ENCODE peak calls at places on chromosomes 3 and 15, in seven cellular contexts. G, X, P, M, T, C and L are unnamed samples. For H3K27me3 and H3K9me3, the result is how much of the 10 kb centered on the place peaks cover.

GRCh38 chr15:47196057-47196456 is 521.2 kb upstream of the SEMA6D start:
- DNase-seq in G (peak), X (peak), P (peak), M (peak), T (no peak), C (peak), L (peak)

GRCh38 chr3:126369490-126369889 is 12.3 kb upstream of the KLF15 start:
- DNase-seq in G (no peak), X (peak), P (no peak), M (no peak), T (no peak), C (no peak), L (no peak)

GRCh38 chr3:41893977-41894376 is 67.9 kb downstream of the ULK4 start:
- DNase-seq in G (no peak), X (no peak), P (no peak), M (no peak), T (no peak), C (peak), L (no peak)

GRCh38 chr3:120311863-120312794 is 27.1 kb upstream of the GPR156 start:
- DNase-seq in G (no peak), X (no peak), P (no peak), M (no peak), T (no peak), C (no peak), L (no peak)

GRCh38 chr15:97678677-97679076 is 281.8 kb upstream of the ARRDC4 start:
- DNase-seq in G (no peak), X (no peak), P (no peak), M (no peak), T (no peak), C (no peak), L (no peak)

GRCh38 chr3:64992462-64993285 is 304.9 kb upstream of the ADAMTS9 start:
- DNase-seq in G (peak), X (no peak), P (no peak), M (no peak), T (no peak), C (no peak), L (no peak)

GRCh38 chr15:58313810-58314592 is 117.8 kb upstream of the LIPC start:
- DNase-seq in G (no peak), X (no peak), P (no peak), M (no peak), T (no peak), C (no peak), L (no peak)

GRCh38 chr15:47265686-47266085 is 451.6 kb upstream of the SEMA6D start:
- DNase-seq in G (no peak), X (no peak), P (no peak), M (no peak), T (no peak), C (peak), L (no peak)

GRCh38 chr3:43870110-43870509 is 179.4 kb downstream of the ABHD5 start:
- DNase-seq in G (peak), X (no peak), P (no peak), M (no peak), T (no peak), C (no peak), L (no peak)

GRCh38 chr15:35857812-35858211 is 311.8 kb upstream of the DPH6 start:
- DNase-seq in G (no peak), X (no peak), P (no peak), M (no peak), T (no peak), C (no peak), L (no peak)

GRCh38 chr15:93319121-93319814 is 230.3 kb upstream of the RGMA start:
- DNase-seq in G (no peak), X (no peak), P (no peak), M (no peak), T (no peak), C (no peak), L (no peak)

GRCh38 chr15:82110144-82110543 is 64.3 kb upstream of the MEX3B start:
- DNase-seq in G (peak), X (peak), P (no peak), M (no peak), T (no peak), C (no peak), L (no peak)

GRCh38 chr3:6124875-6125274 is 736.0 kb upstream of the GRM7 start:
- DNase-seq in G (no peak), X (no peak), P (no peak), M (no peak), T (no peak), C (no peak), L (no peak)

GRCh38 chr3:28033059-28033784 is 208.2 kb upstream of the CMC1 start:
- DNase-seq in G (no peak), X (no peak), P (no peak), M (no peak), T (no peak), C (no peak), L (no peak)

GRCh38 chr15:22969512-22969911 is 10.7 kb downstream of the CYFIP1 start:
- DNase-seq in G (no peak), X (no peak), P (no peak), M (no peak), T (no peak), C (no peak), L (no peak)

GRCh38 chr15:33742807-33743206 is 225.5 kb upstream of the CHRM5 start:
- DNase-seq in G (no peak), X (no peak), P (no peak), M (no peak), T (no peak), C (no peak), L (no peak)

GRCh38 chr3:155052470-155052869 is 27.6 kb upstream of the MME start:
- DNase-seq in G (no peak), X (no peak), P (no peak), M (no peak), T (no peak), C (no peak), L (no peak)

GRCh38 chr3:142027713-142028112 is 121.6 kb downstream of the TFDP2 start:
- DNase-seq in G (no peak), X (no peak), P (no peak), M (peak), T (no peak), C (peak), L (no peak)

GRCh38 chr3:178562869-178563232 is 26.6 kb downstream of the KCNMB2 start:
- DNase-seq in G (no peak), X (no peak), P (no peak), M (no peak), T (no peak), C (no peak), L (no peak)

GRCh38 chr15:48334260-48334659 is 3.0 kb downstream of the DUT start:
- DNase-seq in G (no peak), X (no peak), P (no peak), M (no peak), T (no peak), C (no peak), L (no peak)

GRCh38 chr15:91165850-91166249 is 65.8 kb downstream of the SV2B start:
- DNase-seq in G (no peak), X (no peak), P (no peak), M (no peak), T (no peak), C (no peak), L (no peak)

GRCh38 chr3:27659279-27660021 is 62.7 kb downstream of the EOMES start:
- DNase-seq in G (peak), X (peak), P (peak), M (peak), T (no peak), C (peak), L (no peak)

GRCh38 chr15:77840962-77841361 is 208.2 kb upstream of the LINGO1 start:
- DNase-seq in G (peak), X (peak), P (no peak), M (no peak), T (no peak), C (no peak), L (peak)

GRCh38 chr15:83695246-83695645 is 41.3 kb downstream of the ADAMTSL3 start:
- DNase-seq in G (peak), X (no peak), P (no peak), M (no peak), T (no peak), C (peak), L (no peak)

GRCh38 chr3:28467414-28467813 is 118.8 kb upstream of the AZI2 start:
- DNase-seq in G (peak), X (no peak), P (no peak), M (no peak), T (no peak), C (no peak), L (no peak)

GRCh38 chr15:73352082-73352481 is 16.7 kb downstream of the HCN4 start:
- DNase-seq in G (no peak), X (no peak), P (no peak), M (no peak), T (no peak), C (no peak), L (no peak)

GRCh38 chr3:145266368-145266767 is 894.6 kb downstream of the PLOD2 start:
- DNase-seq in G (no peak), X (no peak), P (no peak), M (no peak), T (no peak), C (peak), L (no peak)

GRCh38 chr3:155131104-155131503 is 51.0 kb downstream of the MME start:
- DNase-seq in G (no peak), X (no peak), P (no peak), M (no peak), T (no peak), C (peak), L (no peak)

GRCh38 chr3:129056832-129057231 is 3.7 kb upstream of the GP9 start:
- DNase-seq in G (no peak), X (no peak), P (no peak), M (no peak), T (no peak), C (no peak), L (no peak)

GRCh38 chr3:120599211-120599610 is 3.1 kb downstream of the NDUFB4 start:
- DNase-seq in G (no peak), X (no peak), P (no peak), M (no peak), T (no peak), C (no peak), L (no peak)

GRCh38 chr3:169389211-169389924 is 274.1 kb downstream of the MECOM start:
- DNase-seq in G (no peak), X (no peak), P (no peak), M (no peak), T (no peak), C (no peak), L (no peak)

GRCh38 chr3:169390741-169391300 is 272.7 kb downstream of the MECOM start:
- DNase-seq in G (no peak), X (no peak), P (no peak), M (no peak), T (no peak), C (peak), L (no peak)

GRCh38 chr3:169389925-169390253 is 273.6 kb downstream of the MECOM start:
- DNase-seq in G (no peak), X (no peak), P (no peak), M (no peak), T (no peak), C (no peak), L (no peak)

GRCh38 chr3:169390310-169390731 is 273.2 kb downstream of the MECOM start:
- DNase-seq in G (no peak), X (no peak), P (no peak), M (no peak), T (no peak), C (no peak), L (no peak)

DNA sequence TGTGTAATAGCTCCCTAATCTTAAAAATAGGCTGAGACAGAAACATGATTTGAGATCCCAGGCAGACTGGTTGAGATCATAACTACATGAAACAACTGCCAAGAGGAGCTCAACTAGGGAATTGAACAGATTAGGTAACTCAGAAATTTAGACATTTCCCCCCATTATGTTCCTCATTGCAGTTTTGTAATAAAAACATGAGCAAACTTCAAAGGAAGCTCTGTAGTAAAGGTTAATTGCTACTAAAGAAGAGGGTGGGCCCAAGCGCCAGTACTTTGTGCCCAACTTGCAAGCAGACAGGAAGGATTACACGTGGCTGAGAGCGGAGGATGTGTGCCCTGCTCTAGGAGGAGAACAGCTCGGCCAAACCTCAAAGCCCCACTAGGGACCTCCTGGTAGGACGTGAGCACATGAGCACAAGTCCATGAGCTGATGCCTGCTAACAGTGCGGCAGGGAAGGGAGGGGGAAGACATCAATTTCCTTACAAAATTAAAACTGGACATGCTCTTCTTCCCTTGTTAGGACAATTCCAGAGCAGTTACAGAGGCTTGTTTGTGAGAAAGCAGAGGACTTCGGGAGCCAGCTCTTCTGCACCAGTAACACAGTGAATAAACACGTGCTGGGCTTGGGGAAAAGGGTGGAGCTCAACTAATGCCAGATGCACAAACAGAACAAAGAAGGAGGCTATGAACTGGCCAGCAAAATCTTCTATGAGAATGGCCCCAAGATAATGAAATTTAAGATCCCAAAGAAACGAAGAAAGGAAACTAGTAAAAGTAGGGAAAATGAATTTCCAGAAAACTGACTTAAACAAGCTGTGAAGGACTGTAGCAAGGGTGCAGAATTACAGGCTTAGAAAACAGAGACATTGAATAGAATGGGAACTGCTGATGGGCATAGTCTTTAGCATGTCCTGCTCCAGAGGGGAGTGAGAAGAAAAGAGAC is 275.5 kb downstream of the MECOM start:
- DNase-seq in G (peak), X (peak), P (no peak), M (no peak), T (no peak), C (no peak), L (peak)
- H3K27me3 ChIP-seq in G (under half), X (under half), P (under half), M (under half), T (under half), C (under half), L (under half)

DNA sequence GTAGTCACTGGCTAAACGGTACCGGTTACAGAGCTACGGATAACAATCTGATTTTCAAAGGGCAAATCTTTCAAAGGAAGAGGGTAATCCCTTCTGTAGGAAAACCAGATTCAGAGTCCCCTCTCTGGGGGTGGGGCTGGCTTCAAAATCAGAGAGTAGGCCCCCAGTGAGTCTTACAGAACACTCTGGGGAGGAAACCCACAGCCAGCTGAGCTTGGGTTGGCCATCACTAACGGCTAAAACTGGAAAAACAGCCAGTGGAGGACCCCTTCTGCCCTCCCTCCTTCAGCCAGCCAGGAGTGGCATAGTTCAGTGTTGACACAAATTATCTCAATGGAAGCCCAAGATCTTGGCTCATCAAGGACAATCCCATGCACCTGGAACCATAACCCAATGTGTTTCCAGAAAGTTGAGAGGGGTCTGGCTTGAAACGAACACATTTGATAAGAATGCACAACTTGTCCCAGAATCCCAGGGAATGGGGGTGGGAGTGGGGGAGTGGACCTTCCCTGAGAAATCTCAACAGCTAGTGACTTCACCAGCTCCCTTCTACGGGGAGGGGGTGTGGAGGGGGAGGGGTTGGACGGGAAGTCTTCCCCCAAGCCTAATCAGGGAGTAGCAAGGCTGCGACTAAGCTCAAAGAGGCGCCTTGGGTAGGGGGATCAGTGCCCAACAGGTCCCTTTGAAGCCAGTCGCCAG is 1.0 kb downstream of the RASL12 start:
- DNase-seq in G (peak), X (peak), P (no peak), M (no peak), T (no peak), C (no peak), L (no peak)
- H3K27ac ChIP-seq in G (peak), X (peak), P (no peak), M (peak), T (peak), C (no peak), L (peak)

GRCh38 chr3:52731590-52731989 is 25.7 kb downstream of the SPCS1 start:
- DNase-seq in G (no peak), X (no peak), P (no peak), M (no peak), T (no peak), C (no peak), L (no peak)
- H3K9me3 ChIP-seq in G (half or more), X (under half), P (under half), M (half or more), T (under half), C (under half), L (under half)

DNA sequence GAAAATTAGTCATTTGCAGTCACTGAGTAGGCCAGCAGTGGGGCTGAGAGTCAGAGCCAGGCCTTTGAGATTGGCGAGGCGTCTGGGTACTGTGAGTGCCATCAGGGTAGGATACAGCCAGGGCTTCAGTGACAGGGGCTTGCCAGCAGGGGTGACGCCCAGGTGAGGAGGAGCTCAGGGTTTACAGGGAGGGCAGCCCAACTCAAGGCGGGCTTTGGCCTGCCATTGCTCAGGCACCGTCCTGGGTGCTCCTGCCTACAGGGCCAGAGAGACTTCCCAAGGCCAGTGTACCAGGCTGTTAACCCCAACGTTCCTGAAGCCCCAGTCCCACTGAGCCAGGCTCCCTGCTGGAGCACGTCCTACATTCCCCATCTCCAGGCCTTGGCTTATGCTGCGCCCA is 152.0 kb downstream of the FBLN2 start:
- DNase-seq in G (no peak), X (no peak), P (no peak), M (no peak), T (no peak), C (no peak), L (no peak)
- H3K27me3 ChIP-seq in G (under half), X (under half), P (under half), M (under half), T (under half), C (under half), L (under half)

DNA sequence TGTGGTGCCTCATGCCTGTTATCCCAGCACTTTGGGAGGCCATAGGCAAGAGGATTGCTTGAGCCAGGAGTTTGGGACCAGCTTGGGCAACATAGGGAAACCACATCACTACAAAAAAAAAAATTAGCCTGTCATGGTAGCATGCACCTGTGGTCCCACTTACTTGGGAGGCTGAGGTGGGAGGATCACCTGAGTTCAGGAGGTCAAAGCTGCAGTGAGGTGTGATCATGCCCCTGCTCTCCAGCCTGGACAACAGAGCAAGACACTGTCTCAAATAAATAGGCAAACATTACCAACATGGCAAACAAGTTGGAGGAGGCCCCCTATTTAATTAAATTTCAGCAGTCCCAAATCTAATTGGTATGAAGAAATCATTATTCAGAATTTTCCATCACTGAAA is 143.6 kb downstream of the PGPEP1L start:
- DNase-seq in G (no peak), X (no peak), P (no peak), M (no peak), T (no peak), C (no peak), L (no peak)
- H3K27ac ChIP-seq in G (no peak), X (peak), P (no peak), M (no peak), T (no peak), C (no peak), L (no peak)

DNA sequence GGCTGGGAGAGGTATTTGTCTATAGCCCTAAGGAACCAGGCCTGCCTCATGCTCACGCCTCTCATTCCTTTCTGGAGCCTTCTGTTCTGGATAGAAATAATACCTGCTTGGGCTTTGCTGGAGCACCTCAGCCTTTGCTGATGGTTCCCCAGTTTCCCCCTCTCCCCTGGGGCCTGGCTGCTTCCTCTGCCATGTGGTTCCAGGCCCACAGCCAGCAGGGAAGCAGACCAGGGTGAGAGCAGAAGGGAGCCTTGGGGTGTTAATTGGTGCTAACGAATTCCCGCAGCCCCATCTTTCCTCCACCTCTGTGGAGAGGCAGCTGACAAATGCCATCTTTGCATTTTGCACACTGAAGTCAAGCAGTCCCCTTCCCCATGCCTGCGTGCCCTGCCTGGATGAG is 13.1 kb upstream of the CORO2B start:
- DNase-seq in G (peak), X (no peak), P (no peak), M (no peak), T (no peak), C (no peak), L (peak)
- H3K9me3 ChIP-seq in G (under half), X (under half), P (under half), M (under half), T (under half), C (under half), L (under half)

DNA sequence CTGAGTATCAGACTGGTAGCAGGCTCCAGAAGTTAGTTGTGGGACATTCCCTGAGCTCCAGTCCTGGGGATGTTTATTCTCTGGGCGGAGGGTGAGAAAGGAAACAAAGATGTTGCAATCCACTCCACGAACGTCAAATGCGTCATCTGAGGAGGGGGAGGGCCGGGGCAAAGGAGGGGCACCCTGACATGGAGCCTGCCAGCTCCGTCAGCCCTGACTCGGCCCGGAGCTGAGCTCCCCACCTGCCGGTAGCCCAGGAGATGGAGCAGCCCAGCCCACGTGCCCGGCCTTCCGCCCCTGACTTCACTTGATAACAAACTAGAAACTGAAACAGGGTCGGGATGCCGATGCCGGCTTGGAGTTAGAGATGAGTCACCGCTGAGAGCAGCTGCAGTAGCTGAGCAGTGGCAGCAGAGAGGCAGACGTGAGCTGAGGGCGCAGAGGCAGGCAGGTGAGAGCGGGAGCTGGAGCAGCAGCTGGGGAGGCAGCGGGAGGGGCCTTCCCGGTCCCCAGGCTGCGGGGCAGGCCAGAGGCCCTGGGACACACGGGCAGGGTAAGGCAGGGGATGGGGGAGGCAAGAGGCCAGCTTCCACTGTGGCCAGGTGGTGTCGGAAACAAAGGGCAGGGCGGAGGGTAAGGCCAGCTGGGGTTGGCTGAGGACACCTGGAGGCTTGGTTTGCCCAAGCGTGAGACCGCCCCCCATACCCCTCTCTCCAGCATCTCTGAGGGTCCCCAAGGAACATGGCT is at the start of gene ISG20:
- DNase-seq in G (peak), X (peak), P (peak), M (peak), T (peak), C (peak), L (peak)
- H3K27me3 ChIP-seq in G (under half), X (under half), P (under half), M (under half), T (under half), C (under half), L (under half)